ENCODE peak calls at places on chromosomes 2 and 18, in four cellular contexts. One of them, this sample, is unnamed.

GRCh38 chr2:60553992-60554648 is 666 bp upstream of the BCL11A start:
- DNase-seq in astrocyte: peak
- DNase-seq in lung: peak
- DNase-seq in mammary epithelial cell: peak
- DNase-seq in this sample: peak

GRCh38 chr2:207683879-207684627 is 27.4 kb upstream of the CCNYL1 start:
- DNase-seq in astrocyte: peak
- DNase-seq in lung: no peak
- DNase-seq in mammary epithelial cell: peak
- DNase-seq in this sample: no peak

GRCh38 chr18:59616501-59616900 is 80.7 kb downstream of the CCBE1 start:
- DNase-seq in astrocyte: peak
- DNase-seq in lung: no peak
- DNase-seq in mammary epithelial cell: peak
- DNase-seq in this sample: no peak

GRCh38 chr2:146623771-146624170 is 1221.1 kb upstream of the ACVR2A start:
- DNase-seq in astrocyte: peak
- DNase-seq in lung: no peak
- DNase-seq in mammary epithelial cell: no peak
- DNase-seq in this sample: no peak

GRCh38 chr2:1656326-1656960 is 87.9 kb downstream of the PXDN start:
- DNase-seq in astrocyte: no peak
- DNase-seq in lung: no peak
- DNase-seq in mammary epithelial cell: no peak
- DNase-seq in this sample: peak

GRCh38 chr18:46497129-46497528 is 159.9 kb downstream of the LOXHD1 start:
- DNase-seq in astrocyte: peak
- DNase-seq in lung: no peak
- DNase-seq in mammary epithelial cell: peak
- DNase-seq in this sample: peak

GRCh38 chr2:232142049-232142448 is 180.5 kb downstream of the DIS3L2 start:
- DNase-seq in astrocyte: peak
- DNase-seq in lung: no peak
- DNase-seq in mammary epithelial cell: peak
- DNase-seq in this sample: peak

GRCh38 chr2:43890855-43891254 is 52.1 kb downstream of the ABCG8 start:
- DNase-seq in astrocyte: peak
- DNase-seq in lung: no peak
- DNase-seq in mammary epithelial cell: peak
- DNase-seq in this sample: no peak

GRCh38 chr2:163681765-163682164 is 54.0 kb downstream of the FIGN start:
- DNase-seq in astrocyte: peak
- DNase-seq in lung: no peak
- DNase-seq in mammary epithelial cell: no peak
- DNase-seq in this sample: peak

GRCh38 chr2:176172007-176172747 is 15.1 kb downstream of the HOXD3 start:
- DNase-seq in astrocyte: no peak
- DNase-seq in lung: no peak
- DNase-seq in mammary epithelial cell: no peak
- DNase-seq in this sample: no peak

DNA sequence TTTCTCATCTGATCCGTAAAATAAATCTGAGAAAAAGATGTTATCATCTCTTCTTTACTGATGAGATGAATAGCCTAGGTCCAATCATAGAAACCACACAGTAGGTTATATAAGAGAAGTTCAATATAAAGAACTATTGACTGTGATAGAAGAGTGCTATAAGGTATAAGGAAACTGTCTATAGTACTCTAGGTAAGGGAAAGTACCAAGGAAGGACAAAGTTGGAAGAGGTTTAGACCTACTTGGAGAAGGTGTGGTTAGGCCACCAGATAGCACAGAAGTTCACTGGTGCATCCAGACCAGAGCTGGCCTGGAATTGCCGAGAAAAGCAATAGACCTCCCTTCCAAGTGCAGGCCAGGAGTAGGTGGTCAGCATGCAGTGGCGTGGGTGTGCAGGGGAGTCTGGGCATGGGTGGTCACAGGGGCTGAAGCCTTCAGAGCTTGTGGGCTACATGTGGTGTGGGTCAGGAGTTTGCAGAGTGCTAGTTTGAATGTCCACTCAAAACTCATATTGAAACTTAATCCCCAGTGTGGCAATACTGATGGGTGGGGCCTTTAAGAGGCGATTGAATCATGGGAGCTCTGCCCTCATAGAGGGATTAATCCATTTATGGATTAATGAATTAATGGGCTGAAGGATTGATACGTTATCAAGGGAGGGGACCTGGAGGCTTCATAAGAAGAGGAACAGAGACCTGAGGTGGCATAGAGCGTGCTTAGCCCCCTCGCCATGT is 86.3 kb downstream of the ALPK2 start:
- DNase-seq in astrocyte: no peak
- DNase-seq in lung: no peak
- DNase-seq in mammary epithelial cell: no peak
- DNase-seq in this sample: no peak
- H3K27ac ChIP-seq in astrocyte: peak
- H3K27ac ChIP-seq in lung: peak
- H3K27ac ChIP-seq in mammary epithelial cell: peak
- H3K27ac ChIP-seq in this sample: no peak

GRCh38 chr2:133522204-133522603 is 46.1 kb downstream of the NCKAP5 start:
- DNase-seq in astrocyte: no peak
- DNase-seq in lung: no peak
- DNase-seq in mammary epithelial cell: no peak
- DNase-seq in this sample: no peak

GRCh38 chr2:133523406-133523805 is 44.9 kb downstream of the NCKAP5 start:
- DNase-seq in astrocyte: no peak
- DNase-seq in lung: no peak
- DNase-seq in mammary epithelial cell: no peak
- DNase-seq in this sample: no peak

GRCh38 chr2:133525751-133526467 is 42.4 kb downstream of the NCKAP5 start:
- DNase-seq in astrocyte: no peak
- DNase-seq in lung: no peak
- DNase-seq in mammary epithelial cell: no peak
- DNase-seq in this sample: no peak

GRCh38 chr2:133525090-133525489 is 43.2 kb downstream of the NCKAP5 start:
- DNase-seq in astrocyte: no peak
- DNase-seq in lung: no peak
- DNase-seq in mammary epithelial cell: no peak
- DNase-seq in this sample: no peak

DNA sequence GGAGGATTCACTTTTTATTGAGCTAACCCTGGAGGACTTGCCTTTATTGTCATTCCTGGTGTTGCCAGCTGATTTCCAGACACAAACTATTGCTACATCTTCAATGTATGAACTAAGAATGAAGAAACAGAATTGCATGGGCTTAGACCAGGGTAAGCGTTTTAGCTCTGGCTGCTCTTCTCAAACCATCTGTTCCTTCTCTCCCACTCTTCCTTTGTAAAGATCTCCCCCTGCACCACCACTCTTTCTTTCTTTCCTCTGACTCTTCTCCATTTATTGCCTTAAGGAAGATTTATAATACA is 41.8 kb downstream of the NCKAP5 start:
- DNase-seq in astrocyte: no peak
- DNase-seq in lung: no peak
- DNase-seq in mammary epithelial cell: no peak
- DNase-seq in this sample: no peak
- H3K4me3 ChIP-seq in astrocyte: no peak
- H3K4me3 ChIP-seq in lung: no peak
- H3K4me3 ChIP-seq in mammary epithelial cell: no peak
- H3K4me3 ChIP-seq in this sample: no peak

GRCh38 chr2:190950566-190950991 is 63.4 kb downstream of the STAT1 start:
- DNase-seq in astrocyte: no peak
- DNase-seq in lung: no peak
- DNase-seq in mammary epithelial cell: no peak
- DNase-seq in this sample: no peak

GRCh38 chr2:190948671-190949070 is 65.3 kb downstream of the STAT1 start:
- DNase-seq in astrocyte: peak
- DNase-seq in lung: no peak
- DNase-seq in mammary epithelial cell: peak
- DNase-seq in this sample: no peak

GRCh38 chr2:190943706-190944105 is 63.1 kb downstream of the GLS start:
- DNase-seq in astrocyte: no peak
- DNase-seq in lung: no peak
- DNase-seq in mammary epithelial cell: no peak
- DNase-seq in this sample: no peak

GRCh38 chr2:190947139-190947538 is 66.5 kb downstream of the GLS start:
- DNase-seq in astrocyte: peak
- DNase-seq in lung: no peak
- DNase-seq in mammary epithelial cell: no peak
- DNase-seq in this sample: no peak

GRCh38 chr2:190947711-190948251 is 66.2 kb downstream of the STAT1 start:
- DNase-seq in astrocyte: peak
- DNase-seq in lung: no peak
- DNase-seq in mammary epithelial cell: peak
- DNase-seq in this sample: no peak
- TF ChIP-seq CTCF in astrocyte: peak
- TF ChIP-seq CTCF in lung: no peak
- TF ChIP-seq CTCF in mammary epithelial cell: no peak
- TF ChIP-seq CTCF in this sample: no peak

DNA sequence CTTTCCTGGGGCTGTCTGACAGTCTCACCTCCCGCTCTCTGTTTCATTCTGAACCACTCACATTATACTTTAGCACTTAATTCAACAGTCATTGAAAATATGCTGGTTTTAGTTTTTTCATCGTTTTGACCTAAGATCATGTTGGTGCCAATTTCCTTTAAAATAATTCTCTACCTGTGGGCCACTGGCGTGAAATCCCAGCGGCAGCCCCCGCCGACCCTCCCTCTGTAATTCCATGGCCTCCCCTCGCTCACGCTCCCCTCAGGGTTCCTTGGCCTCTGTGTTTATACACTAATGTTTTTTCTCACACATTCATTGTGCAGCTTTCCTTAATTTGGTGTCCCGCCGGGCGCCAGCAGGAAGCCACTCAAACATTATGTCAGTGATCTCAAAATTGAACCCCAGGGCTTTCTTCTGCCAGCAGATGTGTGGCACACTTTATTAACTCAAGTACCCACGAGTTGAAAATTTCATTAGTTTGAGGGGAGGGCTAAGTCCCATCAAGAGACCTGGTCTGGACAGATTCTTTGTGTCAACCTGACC is 53.4 kb downstream of the APOB start:
- DNase-seq in astrocyte: no peak
- DNase-seq in lung: no peak
- DNase-seq in mammary epithelial cell: no peak
- DNase-seq in this sample: no peak
- H3K27ac ChIP-seq in astrocyte: no peak
- H3K27ac ChIP-seq in lung: no peak
- H3K27ac ChIP-seq in mammary epithelial cell: no peak
- H3K27ac ChIP-seq in this sample: no peak

DNA sequence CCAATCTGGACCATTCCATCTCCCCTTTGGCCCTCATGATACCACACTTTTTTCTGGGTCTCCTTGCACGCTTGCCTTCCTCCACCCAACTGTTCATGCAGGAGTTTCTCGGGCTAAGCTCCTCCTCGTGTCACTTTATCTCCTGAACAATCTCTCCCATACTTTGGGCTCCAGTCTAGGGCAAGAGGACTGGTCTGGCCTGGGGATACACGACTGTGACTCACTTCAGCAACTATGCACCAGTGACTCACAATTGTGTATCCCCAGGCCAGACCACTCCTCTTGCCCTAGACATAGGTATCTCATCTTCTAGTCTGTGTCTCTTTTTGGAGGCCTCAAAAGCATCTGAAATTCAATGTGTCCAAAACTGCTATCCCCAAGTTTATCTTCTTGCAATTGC is 149.4 kb upstream of the PTPRM start:
- DNase-seq in astrocyte: peak
- DNase-seq in lung: no peak
- DNase-seq in mammary epithelial cell: peak
- DNase-seq in this sample: no peak
- H3K4me3 ChIP-seq in astrocyte: no peak
- H3K4me3 ChIP-seq in lung: no peak
- H3K4me3 ChIP-seq in mammary epithelial cell: no peak
- H3K4me3 ChIP-seq in this sample: no peak

DNA sequence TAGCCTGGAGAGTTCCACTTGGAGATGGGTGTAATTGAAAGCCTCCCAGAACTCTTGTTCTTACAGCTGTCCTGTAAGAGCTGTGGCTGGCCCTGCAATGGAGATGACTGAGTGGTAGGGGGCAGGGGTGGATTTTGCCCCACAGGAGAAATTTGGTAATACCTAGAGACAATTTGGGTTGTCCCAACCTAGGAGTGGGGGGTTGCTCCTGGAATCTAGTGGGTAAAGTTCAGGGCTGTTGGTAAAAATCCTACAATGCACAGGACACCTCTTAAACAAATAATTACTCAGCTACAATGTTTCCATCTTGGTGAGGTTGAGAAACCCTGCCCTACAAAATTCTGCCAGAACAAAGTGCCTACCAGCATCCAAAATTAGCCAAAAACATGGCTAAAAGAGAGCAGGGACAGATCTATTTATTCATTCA is 181.1 kb upstream of the SH3BP4 start:
- DNase-seq in astrocyte: no peak
- DNase-seq in lung: no peak
- DNase-seq in mammary epithelial cell: no peak
- DNase-seq in this sample: no peak
- TF ChIP-seq CTCF in astrocyte: no peak
- TF ChIP-seq CTCF in lung: no peak
- TF ChIP-seq CTCF in mammary epithelial cell: no peak
- TF ChIP-seq CTCF in this sample: no peak

GRCh38 chr2:113234721-113235346 is 43.9 kb downstream of the PAX8 start:
- DNase-seq in astrocyte: no peak
- DNase-seq in lung: no peak
- DNase-seq in mammary epithelial cell: no peak
- DNase-seq in this sample: no peak
- H3K27ac ChIP-seq in astrocyte: no peak
- H3K27ac ChIP-seq in lung: no peak
- H3K27ac ChIP-seq in mammary epithelial cell: no peak
- H3K27ac ChIP-seq in this sample: peak

GRCh38 chr18:34339155-34339554 is 114.4 kb upstream of the NOL4 start:
- DNase-seq in astrocyte: no peak
- DNase-seq in lung: no peak
- DNase-seq in mammary epithelial cell: no peak
- DNase-seq in this sample: no peak
- H3K4me3 ChIP-seq in astrocyte: no peak
- H3K4me3 ChIP-seq in lung: no peak
- H3K4me3 ChIP-seq in mammary epithelial cell: no peak
- H3K4me3 ChIP-seq in this sample: no peak

GRCh38 chr2:236177604-236177966 is 9.4 kb upstream of the GBX2 start:
- DNase-seq in astrocyte: no peak
- DNase-seq in lung: no peak
- DNase-seq in mammary epithelial cell: no peak
- DNase-seq in this sample: no peak
- TF ChIP-seq CTCF in astrocyte: peak
- TF ChIP-seq CTCF in lung: no peak
- TF ChIP-seq CTCF in mammary epithelial cell: no peak
- TF ChIP-seq CTCF in this sample: no peak

GRCh38 chr2:196592912-196593881 is 46.3 kb upstream of the CCDC150 start:
- DNase-seq in astrocyte: peak
- DNase-seq in lung: no peak
- DNase-seq in mammary epithelial cell: peak
- DNase-seq in this sample: peak
- H3K27ac ChIP-seq in astrocyte: peak
- H3K27ac ChIP-seq in lung: peak
- H3K27ac ChIP-seq in mammary epithelial cell: no peak
- H3K27ac ChIP-seq in this sample: no peak

This sample was measured in adrenal gland.